ENCODE peak calls at places on chromosomes 2 and 18, in six cellular contexts. L is left ventricle myocardium inferior, J is neural progenitor cell, N is colonic mucosa, R is DND-41, B is heart left ventricle. K is an unnamed sample.

GRCh38 chr2:226185613-226186211 is 613.9 kb downstream of the IRS1 start:
- DNase-seq in L (no peak), J (peak), N (no peak), R (no peak), B (no peak), K (no peak)

GRCh38 chr2:56185582-56186046 is 1.8 kb downstream of the CCDC85A start:
- DNase-seq in L (peak), J (peak), N (peak), R (no peak), B (peak), K (peak)

GRCh38 chr2:20523053-20523452 is 76.2 kb downstream of the RHOB start:
- DNase-seq in L (no peak), J (no peak), N (no peak), R (no peak), B (no peak), K (no peak)

GRCh38 chr2:108834620-108835019 is 48.0 kb downstream of the CCDC138 start:
- DNase-seq in L (no peak), J (no peak), N (no peak), R (no peak), B (no peak), K (no peak)

GRCh38 chr2:181523756-181524155 is 66.6 kb downstream of the ITGA4 start:
- DNase-seq in L (no peak), J (no peak), N (no peak), R (no peak), B (no peak), K (no peak)

GRCh38 chr2:102367331-102367971 is 11.9 kb downstream of the IL18R1 start:
- DNase-seq in L (no peak), J (no peak), N (no peak), R (no peak), B (no peak), K (no peak)

GRCh38 chr2:181120625-181121024 is 140.2 kb downstream of the UBE2E3 start:
- DNase-seq in L (no peak), J (no peak), N (no peak), R (no peak), B (no peak), K (no peak)

GRCh38 chr2:160756481-160756880 is 262.9 kb upstream of the RBMS1 start:
- DNase-seq in L (no peak), J (no peak), N (no peak), R (no peak), B (no peak), K (no peak)

GRCh38 chr2:209380278-209380677 is 43.6 kb upstream of the MAP2 start:
- DNase-seq in L (no peak), J (no peak), N (no peak), R (no peak), B (no peak), K (no peak)

GRCh38 chr2:97868986-97869721 is 126.6 kb downstream of the TMEM131 start:
- DNase-seq in L (peak), J (no peak), N (peak), R (no peak), B (peak), K (peak)

GRCh38 chr2:218878941-218879761 is 1.5 kb upstream of the WNT10A start:
- DNase-seq in L (peak), J (peak), N (no peak), R (no peak), B (no peak), K (no peak)

GRCh38 chr18:13425357-13426095 is 207.0 kb downstream of the LDLRAD4 start:
- DNase-seq in L (no peak), J (no peak), N (peak), R (peak), B (no peak), K (no peak)

GRCh38 chr2:96098900-96099590 is 17.3 kb downstream of the ADRA2B start:
- DNase-seq in L (peak), J (no peak), N (peak), R (no peak), B (peak), K (peak)

GRCh38 chr2:12501469-12502147 is 215.1 kb upstream of the TRIB2 start:
- DNase-seq in L (peak), J (no peak), N (no peak), R (peak), B (peak), K (peak)

GRCh38 chr18:23099621-23100020 is 35.7 kb upstream of the CABLES1 start:
- DNase-seq in L (no peak), J (no peak), N (peak), R (no peak), B (no peak), K (no peak)

GRCh38 chr2:172311921-172312345 is 115.5 kb upstream of the ITGA6 start:
- DNase-seq in L (peak), J (no peak), N (no peak), R (no peak), B (peak), K (no peak)

GRCh38 chr2:34143149-34143548 is 544.0 kb upstream of the FAM98A start:
- DNase-seq in L (no peak), J (no peak), N (no peak), R (no peak), B (no peak), K (no peak)

GRCh38 chr2:20818820-20819219 is 4.1 kb downstream of the LDAH start:
- DNase-seq in L (no peak), J (no peak), N (no peak), R (no peak), B (no peak), K (no peak)

GRCh38 chr18:13791181-13791580 is 32.8 kb upstream of the MC5R start:
- DNase-seq in L (no peak), J (no peak), N (no peak), R (no peak), B (no peak), K (no peak)

GRCh38 chr2:101012054-101012705 is 10.1 kb downstream of the RPL31 start:
- DNase-seq in L (no peak), J (no peak), N (no peak), R (no peak), B (no peak), K (no peak)

GRCh38 chr18:44778788-44779187 is 98.1 kb downstream of the SETBP1 start:
- DNase-seq in L (no peak), J (peak), N (no peak), R (no peak), B (no peak), K (no peak)
- H3K27ac ChIP-seq in L (peak), J (no peak), N (no peak), R (no peak), B (no peak), K (peak)

GRCh38 chr2:237196866-237197618 is 111.4 kb downstream of the COPS8 start:
- DNase-seq in L (no peak), J (no peak), N (no peak), R (no peak), B (no peak), K (no peak)
- H3K27ac ChIP-seq in L (peak), J (no peak), N (no peak), R (no peak), B (peak), K (peak)

GRCh38 chr2:38255211-38255610 is 121.9 kb downstream of the ATL2 start:
- DNase-seq in L (no peak), J (no peak), N (no peak), R (no peak), B (no peak), K (no peak)
- H3K27ac ChIP-seq in L (no peak), J (no peak), N (no peak), R (no peak), B (no peak), K (no peak)

GRCh38 chr2:120982598-120982997 is 246.9 kb downstream of the GLI2 start:
- DNase-seq in L (no peak), J (no peak), N (no peak), R (no peak), B (no peak), K (no peak)
- H3K27ac ChIP-seq in L (no peak), J (no peak), N (no peak), R (no peak), B (no peak), K (no peak)